ENCODE peak calls at places on chromosomes 7 and 10, in eight cellular contexts. One of them, this sample, is unnamed.

GRCh38 chr10:43408331-43408709 is 666 bp downstream of the HNRNPF start:
- DNase-seq in cardiac muscle cell: no peak
- DNase-seq in uterus: no peak
- DNase-seq in brain microvascular endothelial cell: no peak
- DNase-seq in WERI-Rb-1: no peak
- DNase-seq in psoas muscle: peak
- DNase-seq in sigmoid colon: no peak
- DNase-seq in tibial artery: peak
- DNase-seq in this sample: no peak

GRCh38 chr10:118002581-118002980 is 44.2 kb downstream of the RAB11FIP2 start:
- DNase-seq in tibial artery: no peak
- DNase-seq in cardiac muscle cell: no peak
- DNase-seq in brain microvascular endothelial cell: peak
- DNase-seq in WERI-Rb-1: no peak
- DNase-seq in uterus: no peak
- DNase-seq in sigmoid colon: no peak
- DNase-seq in psoas muscle: no peak
- DNase-seq in this sample: no peak

GRCh38 chr7:46396501-46396900 is 475.4 kb upstream of the IGFBP3 start:
- DNase-seq in tibial artery: no peak
- DNase-seq in psoas muscle: no peak
- DNase-seq in sigmoid colon: no peak
- DNase-seq in brain microvascular endothelial cell: no peak
- DNase-seq in WERI-Rb-1: no peak
- DNase-seq in uterus: peak
- DNase-seq in cardiac muscle cell: no peak
- DNase-seq in this sample: no peak

GRCh38 chr10:120598377-120598776 is 141.3 kb downstream of the PLPP4 start:
- DNase-seq in WERI-Rb-1: peak
- DNase-seq in sigmoid colon: no peak
- DNase-seq in tibial artery: no peak
- DNase-seq in psoas muscle: no peak
- DNase-seq in cardiac muscle cell: no peak
- DNase-seq in uterus: no peak
- DNase-seq in brain microvascular endothelial cell: no peak
- DNase-seq in this sample: no peak

GRCh38 chr10:34172936-34173533 is 642.1 kb downstream of the PARD3 start:
- DNase-seq in psoas muscle: no peak
- DNase-seq in uterus: no peak
- DNase-seq in sigmoid colon: no peak
- DNase-seq in cardiac muscle cell: no peak
- DNase-seq in WERI-Rb-1: no peak
- DNase-seq in tibial artery: no peak
- DNase-seq in brain microvascular endothelial cell: no peak
- DNase-seq in this sample: no peak

GRCh38 chr7:44978511-44979366 is at the start of gene MYO1G:
- DNase-seq in tibial artery: no peak
- DNase-seq in brain microvascular endothelial cell: no peak
- DNase-seq in sigmoid colon: peak
- DNase-seq in psoas muscle: no peak
- DNase-seq in WERI-Rb-1: no peak
- DNase-seq in uterus: no peak
- DNase-seq in cardiac muscle cell: no peak
- DNase-seq in this sample: no peak

GRCh38 chr7:158957507-158957900 is 101.1 kb downstream of the DYNC2I1 start:
- DNase-seq in psoas muscle: no peak
- DNase-seq in uterus: no peak
- DNase-seq in tibial artery: no peak
- DNase-seq in sigmoid colon: no peak
- DNase-seq in brain microvascular endothelial cell: no peak
- DNase-seq in cardiac muscle cell: no peak
- DNase-seq in WERI-Rb-1: peak
- DNase-seq in this sample: no peak

GRCh38 chr10:90592903-90593302 is 264.9 kb downstream of the HTR7 start:
- DNase-seq in WERI-Rb-1: peak
- DNase-seq in psoas muscle: no peak
- DNase-seq in sigmoid colon: no peak
- DNase-seq in tibial artery: peak
- DNase-seq in brain microvascular endothelial cell: peak
- DNase-seq in cardiac muscle cell: peak
- DNase-seq in uterus: no peak
- DNase-seq in this sample: no peak

GRCh38 chr10:28906934-28907333 is 229.6 kb downstream of the BAMBI start:
- DNase-seq in brain microvascular endothelial cell: peak
- DNase-seq in WERI-Rb-1: no peak
- DNase-seq in uterus: no peak
- DNase-seq in tibial artery: no peak
- DNase-seq in psoas muscle: no peak
- DNase-seq in cardiac muscle cell: no peak
- DNase-seq in sigmoid colon: no peak
- DNase-seq in this sample: peak

GRCh38 chr10:125768217-125768616 is 7.4 kb downstream of the MMP21 start:
- DNase-seq in brain microvascular endothelial cell: no peak
- DNase-seq in psoas muscle: no peak
- DNase-seq in sigmoid colon: no peak
- DNase-seq in tibial artery: no peak
- DNase-seq in WERI-Rb-1: no peak
- DNase-seq in uterus: no peak
- DNase-seq in cardiac muscle cell: peak
- DNase-seq in this sample: no peak

GRCh38 chr10:116810895-116811294 is 38.4 kb upstream of the ENO4 start:
- DNase-seq in brain microvascular endothelial cell: no peak
- DNase-seq in WERI-Rb-1: no peak
- DNase-seq in sigmoid colon: peak
- DNase-seq in cardiac muscle cell: no peak
- DNase-seq in tibial artery: no peak
- DNase-seq in uterus: no peak
- DNase-seq in psoas muscle: no peak
- DNase-seq in this sample: no peak

GRCh38 chr10:121648078-121648477 is 49.8 kb upstream of the FGFR2 start:
- DNase-seq in psoas muscle: no peak
- DNase-seq in brain microvascular endothelial cell: no peak
- DNase-seq in tibial artery: no peak
- DNase-seq in sigmoid colon: no peak
- DNase-seq in WERI-Rb-1: no peak
- DNase-seq in uterus: no peak
- DNase-seq in cardiac muscle cell: no peak
- DNase-seq in this sample: no peak

DNA sequence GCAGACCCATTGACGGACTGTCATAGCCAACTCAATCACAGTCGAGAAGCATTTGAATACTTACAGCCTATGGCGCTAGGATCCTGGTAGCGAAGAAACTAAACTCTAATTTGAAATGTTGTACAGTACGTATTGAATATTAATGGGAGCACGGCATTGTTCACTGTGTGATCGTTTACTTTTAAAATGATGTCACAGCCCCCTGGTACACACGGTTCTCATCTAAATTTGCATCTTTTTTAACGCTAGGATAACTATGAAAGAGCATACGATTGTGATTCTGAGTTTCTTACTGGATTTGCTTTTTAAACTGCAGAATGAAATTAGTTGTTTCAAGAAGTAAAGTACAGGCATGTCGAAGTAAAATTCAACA is 895 bp upstream of the NAPEPLD start:
- DNase-seq in psoas muscle: no peak
- DNase-seq in sigmoid colon: no peak
- DNase-seq in tibial artery: no peak
- DNase-seq in cardiac muscle cell: no peak
- DNase-seq in brain microvascular endothelial cell: no peak
- DNase-seq in WERI-Rb-1: no peak
- DNase-seq in uterus: no peak
- DNase-seq in this sample: no peak
- H3K27ac ChIP-seq in psoas muscle: peak
- H3K27ac ChIP-seq in sigmoid colon: peak
- H3K27ac ChIP-seq in tibial artery: peak
- H3K27ac ChIP-seq in cardiac muscle cell: peak
- H3K27ac ChIP-seq in brain microvascular endothelial cell: peak
- H3K27ac ChIP-seq in WERI-Rb-1: peak
- H3K27ac ChIP-seq in uterus: peak
- H3K27ac ChIP-seq in this sample: peak

GRCh38 chr10:124745678-124746077 is 1.5 kb upstream of the FAM53B start:
- DNase-seq in cardiac muscle cell: peak
- DNase-seq in uterus: no peak
- DNase-seq in sigmoid colon: no peak
- DNase-seq in WERI-Rb-1: no peak
- DNase-seq in tibial artery: no peak
- DNase-seq in psoas muscle: no peak
- DNase-seq in brain microvascular endothelial cell: peak
- DNase-seq in this sample: no peak

GRCh38 chr10:124745257-124745656 is 1.1 kb upstream of the FAM53B start:
- DNase-seq in tibial artery: no peak
- DNase-seq in uterus: no peak
- DNase-seq in WERI-Rb-1: no peak
- DNase-seq in sigmoid colon: no peak
- DNase-seq in cardiac muscle cell: no peak
- DNase-seq in brain microvascular endothelial cell: no peak
- DNase-seq in psoas muscle: no peak
- DNase-seq in this sample: no peak

GRCh38 chr10:124744047-124744687 is at the start of gene FAM53B:
- DNase-seq in psoas muscle: peak
- DNase-seq in brain microvascular endothelial cell: peak
- DNase-seq in WERI-Rb-1: peak
- DNase-seq in sigmoid colon: peak
- DNase-seq in uterus: peak
- DNase-seq in cardiac muscle cell: peak
- DNase-seq in tibial artery: peak
- DNase-seq in this sample: no peak

GRCh38 chr10:124743188-124744046 is 761 bp downstream of the FAM53B start:
- DNase-seq in brain microvascular endothelial cell: peak
- DNase-seq in psoas muscle: peak
- DNase-seq in uterus: peak
- DNase-seq in WERI-Rb-1: no peak
- DNase-seq in tibial artery: no peak
- DNase-seq in sigmoid colon: peak
- DNase-seq in cardiac muscle cell: peak
- DNase-seq in this sample: no peak

DNA sequence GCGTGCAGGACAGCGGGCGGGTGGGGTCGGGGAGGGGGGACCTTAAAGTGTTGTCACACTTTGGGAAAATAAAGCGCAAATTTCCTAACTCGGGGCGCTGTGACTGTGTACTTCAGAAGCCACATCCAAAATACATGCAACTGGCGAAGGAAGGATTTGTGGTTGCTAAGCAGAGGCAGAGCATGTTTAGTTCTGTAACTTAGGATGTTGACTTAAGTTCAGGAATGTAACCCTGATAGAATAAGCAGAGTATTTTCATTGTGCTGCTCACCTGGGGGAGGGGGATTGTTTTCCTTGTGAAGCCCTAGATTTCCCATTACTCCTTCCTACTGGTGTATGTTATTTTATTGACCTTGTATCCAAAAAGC is 494 bp upstream of the FAM53B start:
- DNase-seq in uterus: no peak
- DNase-seq in psoas muscle: no peak
- DNase-seq in brain microvascular endothelial cell: peak
- DNase-seq in sigmoid colon: no peak
- DNase-seq in cardiac muscle cell: no peak
- DNase-seq in tibial artery: no peak
- DNase-seq in WERI-Rb-1: no peak
- DNase-seq in this sample: no peak
- H3K27ac ChIP-seq in uterus: peak
- H3K27ac ChIP-seq in psoas muscle: peak
- H3K27ac ChIP-seq in brain microvascular endothelial cell: peak
- H3K27ac ChIP-seq in sigmoid colon: peak
- H3K27ac ChIP-seq in cardiac muscle cell: peak
- H3K27ac ChIP-seq in tibial artery: peak
- H3K27ac ChIP-seq in WERI-Rb-1: peak
- H3K27ac ChIP-seq in this sample: peak

GRCh38 chr7:80724249-80724871 is 85.9 kb downstream of the CD36 start:
- DNase-seq in cardiac muscle cell: peak
- DNase-seq in sigmoid colon: no peak
- DNase-seq in brain microvascular endothelial cell: peak
- DNase-seq in WERI-Rb-1: no peak
- DNase-seq in tibial artery: no peak
- DNase-seq in uterus: no peak
- DNase-seq in psoas muscle: no peak
- DNase-seq in this sample: no peak

GRCh38 chr7:80721880-80722595 is 83.6 kb downstream of the CD36 start:
- DNase-seq in tibial artery: peak
- DNase-seq in cardiac muscle cell: no peak
- DNase-seq in uterus: no peak
- DNase-seq in brain microvascular endothelial cell: peak
- DNase-seq in sigmoid colon: no peak
- DNase-seq in psoas muscle: no peak
- DNase-seq in WERI-Rb-1: no peak
- DNase-seq in this sample: peak

GRCh38 chr7:80722596-80723141 is 84.2 kb downstream of the CD36 start:
- DNase-seq in psoas muscle: peak
- DNase-seq in WERI-Rb-1: no peak
- DNase-seq in tibial artery: peak
- DNase-seq in uterus: peak
- DNase-seq in cardiac muscle cell: peak
- DNase-seq in sigmoid colon: peak
- DNase-seq in brain microvascular endothelial cell: peak
- DNase-seq in this sample: peak

GRCh38 chr7:80726731-80727130 is 88.3 kb downstream of the CD36 start:
- DNase-seq in psoas muscle: no peak
- DNase-seq in cardiac muscle cell: no peak
- DNase-seq in brain microvascular endothelial cell: no peak
- DNase-seq in sigmoid colon: no peak
- DNase-seq in WERI-Rb-1: peak
- DNase-seq in uterus: no peak
- DNase-seq in tibial artery: no peak
- DNase-seq in this sample: no peak

DNA sequence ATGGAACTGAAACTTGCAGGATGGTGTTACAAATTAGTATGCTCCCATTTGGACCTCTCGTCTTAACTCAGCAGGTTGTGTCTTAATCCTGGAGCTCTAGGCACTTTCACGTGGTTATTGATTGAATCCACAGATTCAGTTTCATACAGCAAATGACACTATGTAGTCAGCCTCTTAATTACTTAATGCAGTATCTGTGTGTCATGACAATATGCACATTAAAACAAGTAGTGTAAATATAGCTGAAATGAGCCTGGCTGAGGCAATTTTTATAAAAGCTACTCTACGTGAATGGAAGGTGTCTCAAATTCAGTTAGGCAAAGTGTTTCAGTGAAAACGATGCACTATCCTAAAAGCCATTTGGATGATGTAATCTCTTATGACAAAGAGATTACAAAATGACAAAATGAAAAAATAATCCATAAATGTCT is 86.8 kb downstream of the CD36 start:
- DNase-seq in WERI-Rb-1: peak
- DNase-seq in tibial artery: no peak
- DNase-seq in brain microvascular endothelial cell: no peak
- DNase-seq in cardiac muscle cell: no peak
- DNase-seq in uterus: no peak
- DNase-seq in psoas muscle: no peak
- DNase-seq in sigmoid colon: no peak
- DNase-seq in this sample: no peak
- H3K27ac ChIP-seq in WERI-Rb-1: peak
- H3K27ac ChIP-seq in tibial artery: no peak
- H3K27ac ChIP-seq in brain microvascular endothelial cell: peak
- H3K27ac ChIP-seq in cardiac muscle cell: no peak
- H3K27ac ChIP-seq in uterus: peak
- H3K27ac ChIP-seq in psoas muscle: no peak
- H3K27ac ChIP-seq in sigmoid colon: peak
- H3K27ac ChIP-seq in this sample: no peak

DNA sequence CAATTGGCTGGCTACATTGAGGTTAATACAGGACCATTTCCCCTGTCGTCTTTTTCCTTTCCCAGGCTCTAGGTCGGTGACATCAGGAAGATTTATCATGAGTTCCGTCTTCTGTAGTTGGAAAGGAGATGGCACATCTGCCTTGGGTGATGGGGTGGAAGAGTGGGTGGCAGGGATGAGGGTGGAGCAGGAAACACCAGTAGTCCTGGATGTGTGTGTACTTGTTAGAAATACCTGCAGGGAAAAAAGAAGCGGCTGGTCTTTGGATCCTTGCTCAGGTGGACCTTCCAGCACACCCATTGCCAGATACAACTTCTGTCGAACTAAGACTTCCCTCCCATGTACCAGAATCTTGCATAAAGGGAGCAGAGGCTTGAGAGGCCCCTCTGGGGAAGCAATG is 516.9 kb upstream of the GALNT17 start:
- DNase-seq in cardiac muscle cell: no peak
- DNase-seq in psoas muscle: no peak
- DNase-seq in uterus: no peak
- DNase-seq in tibial artery: no peak
- DNase-seq in brain microvascular endothelial cell: no peak
- DNase-seq in sigmoid colon: no peak
- DNase-seq in WERI-Rb-1: no peak
- DNase-seq in this sample: no peak
- H3K27ac ChIP-seq in cardiac muscle cell: no peak
- H3K27ac ChIP-seq in psoas muscle: no peak
- H3K27ac ChIP-seq in uterus: no peak
- H3K27ac ChIP-seq in tibial artery: no peak
- H3K27ac ChIP-seq in brain microvascular endothelial cell: no peak
- H3K27ac ChIP-seq in sigmoid colon: no peak
- H3K27ac ChIP-seq in WERI-Rb-1: peak
- H3K27ac ChIP-seq in this sample: peak

This sample was measured in right atrium auricular region.